ENCODE peak calls at places on chromosomes 5 and 9, in seven cellular contexts. E is H1, G is HCT116, R is testis, I is IMR-90, O is uterus, H is heart left ventricle. W is an unnamed sample.

GRCh38 chr9:744790-745456 is 96.6 kb upstream of the DMRT1 start:
- DNase-seq in I (no peak), R (peak; percentile 73), O (peak; percentile 63), E (no peak), G (no peak), H (peak; percentile 91), W (no peak)

GRCh38 chr9:129175825-129176633 is 2.0 kb downstream of the IER5L start:
- DNase-seq in G (peak; percentile 89), E (peak; percentile 79), R (peak; percentile 84), H (peak; percentile 84), I (peak; percentile 88), O (peak; percentile 91), W (peak; percentile 97)

GRCh38 chr5:96652769-96653455 is 9.3 kb upstream of the CAST start:
- DNase-seq in H (no peak), I (peak; percentile 30), G (no peak), O (no peak), E (no peak), R (no peak), W (no peak)

GRCh38 chr5:134046801-134047707 is 42.3 kb upstream of the VDAC1 start:
- DNase-seq in G (no peak), R (peak; percentile 74), I (no peak), H (no peak), E (no peak), O (no peak), W (no peak)

GRCh38 chr5:138230261-138230660 is 17.1 kb upstream of the CDC23 start:
- DNase-seq in H (peak; percentile 81), R (no peak), O (no peak), E (no peak), G (no peak), I (peak; percentile 5), W (no peak)

GRCh38 chr9:137461316-137461662 is 2.2 kb upstream of the NSMF start:
- DNase-seq in O (peak; percentile 25), E (no peak), I (no peak), G (no peak), R (no peak), H (peak; percentile 28), W (no peak)

GRCh38 chr5:93303291-93303691 is 277.7 kb downstream of the NR2F1-AS1 start:
- DNase-seq in I (no peak), R (no peak), G (no peak), O (no peak), H (no peak), E (no peak), W (no peak)

GRCh38 chr9:99352786-99353185 is 130.7 kb downstream of the SEC61B start:
- DNase-seq in G (no peak), I (peak; percentile 36), R (no peak), H (no peak), E (no peak), O (no peak), W (no peak)

GRCh38 chr9:106883030-106883429 is 20.1 kb downstream of the ZNF462 start:
- DNase-seq in R (no peak), E (no peak), I (no peak), H (no peak), O (no peak), G (no peak), W (no peak)

GRCh38 chr9:90025816-90026215 is 421.0 kb downstream of the GADD45G start:
- DNase-seq in I (no peak), G (no peak), R (no peak), O (no peak), E (no peak), H (no peak), W (no peak)

GRCh38 chr9:137602661-137603060 is 2.8 kb upstream of the ARRDC1 start:
- DNase-seq in H (no peak), I (no peak), G (no peak), O (no peak), E (no peak), R (no peak), W (no peak)

GRCh38 chr5:132828846-132829494 is 1.5 kb downstream of the SHROOM1 start:
- DNase-seq in R (no peak), E (no peak), G (no peak), H (no peak), O (no peak), I (no peak), W (no peak)

DNA sequence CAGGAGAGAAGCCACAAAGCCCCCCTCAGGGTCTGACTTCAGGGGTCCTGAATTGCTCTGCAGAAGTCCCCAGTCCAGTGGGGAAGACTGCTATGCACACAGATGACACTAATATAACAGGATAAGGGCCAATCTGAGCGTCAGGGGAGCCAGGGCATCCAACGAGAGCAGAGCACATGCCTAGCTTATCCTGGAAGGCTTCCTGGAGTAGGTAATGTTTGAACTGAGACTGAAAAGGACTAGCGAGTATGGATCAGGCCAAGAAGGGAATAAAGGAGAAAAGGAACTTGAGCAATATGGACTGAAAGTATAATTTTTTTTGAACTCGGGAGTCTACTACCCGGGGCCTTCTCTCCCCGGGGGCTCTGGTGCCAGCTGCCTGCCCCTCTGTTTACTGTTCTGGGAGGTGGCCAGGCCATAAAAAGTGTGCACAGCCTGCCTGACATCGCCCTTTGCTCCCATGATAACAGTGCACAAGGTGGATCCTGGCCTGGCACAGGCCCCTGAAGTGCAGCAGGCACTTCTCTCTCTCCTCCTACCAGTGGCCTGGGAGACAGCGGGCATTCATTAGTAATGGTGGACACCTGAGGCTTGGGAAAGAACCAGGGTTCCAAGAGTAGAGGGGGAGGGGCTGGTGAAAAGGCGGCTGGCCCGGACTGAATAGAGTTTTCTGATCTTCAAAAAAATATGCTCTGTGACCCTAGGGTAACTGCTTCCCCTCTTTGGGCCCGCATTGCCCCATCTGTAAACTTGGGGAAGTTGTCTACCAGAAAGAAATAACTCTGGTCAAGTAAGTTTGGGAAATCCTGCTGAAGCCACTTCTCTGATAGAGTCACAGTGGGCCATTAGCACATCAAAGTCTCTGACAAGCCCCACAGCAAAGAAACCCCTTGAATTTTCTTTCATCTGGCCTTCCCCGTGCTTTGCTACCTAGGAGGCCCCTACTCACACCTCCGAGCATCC is 4.6 kb upstream of the SLC6A7 start:
- DNase-seq in H (no peak), I (no peak), G (no peak), E (no peak), O (no peak), R (no peak), W (no peak)
- TF ChIP-seq POLR2A in H (no peak), I (no peak), G (no peak), E (no peak), O (no peak), R (no peak), W (no peak)

GRCh38 chr9:110148384-110148783 is 59.6 kb downstream of the C9orf152 start:
- DNase-seq in I (peak; percentile 43), R (no peak), H (no peak), O (no peak), E (no peak), G (no peak), W (no peak)
- H3K27ac ChIP-seq in I (peak overlapping the region; percentile 10), R (no peak overlapping the region), H (peak overlapping the region; percentile 54), O (peak overlapping the region; percentile 10), E (no peak overlapping the region), G (no peak overlapping the region), W (peak overlapping the region; percentile 46)

DNA sequence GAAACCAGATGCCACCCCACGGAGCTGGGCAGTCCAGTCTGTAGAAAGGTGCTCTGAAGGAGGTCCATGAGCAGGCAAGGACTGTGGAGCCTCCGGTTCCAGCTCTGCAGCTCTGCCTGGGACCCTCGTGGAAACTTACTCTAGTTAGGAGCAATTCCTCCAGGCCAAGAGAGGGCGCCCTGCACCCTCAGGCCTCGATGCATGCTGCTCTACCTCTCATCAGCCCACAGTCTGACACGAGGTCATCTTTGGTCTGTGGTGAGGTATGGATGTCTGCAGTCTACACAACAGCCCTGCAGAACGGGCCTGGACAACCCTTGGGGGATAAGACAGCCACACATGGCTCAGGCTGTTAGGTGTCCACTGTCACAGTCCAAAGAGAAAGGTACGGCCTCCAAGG is 50.6 kb upstream of the UBTD2 start:
- DNase-seq in H (no peak), I (no peak), E (peak; percentile 64), G (no peak), R (peak; percentile 50), O (no peak), W (no peak)
- TF ChIP-seq CTCF in H (no peak), I (peak; percentile 7), E (peak; percentile 80), G (no peak), R (no peak), O (no peak), W (no peak)

GRCh38 chr9:125241000-125241862 is at the start of gene HSPA5:
- DNase-seq in G (peak; percentile 99), E (peak; percentile 99), H (peak; percentile 100), O (peak; percentile 100), R (peak; percentile 100), I (peak; percentile 100), W (peak; percentile 100)
- TF ChIP-seq POLR2A in G (peak; percentile 98), E (peak; percentile 99), H (peak; percentile 97), O (peak; percentile 96), R (peak; percentile 97), I (peak; percentile 99), W (peak; percentile 93)

DNA sequence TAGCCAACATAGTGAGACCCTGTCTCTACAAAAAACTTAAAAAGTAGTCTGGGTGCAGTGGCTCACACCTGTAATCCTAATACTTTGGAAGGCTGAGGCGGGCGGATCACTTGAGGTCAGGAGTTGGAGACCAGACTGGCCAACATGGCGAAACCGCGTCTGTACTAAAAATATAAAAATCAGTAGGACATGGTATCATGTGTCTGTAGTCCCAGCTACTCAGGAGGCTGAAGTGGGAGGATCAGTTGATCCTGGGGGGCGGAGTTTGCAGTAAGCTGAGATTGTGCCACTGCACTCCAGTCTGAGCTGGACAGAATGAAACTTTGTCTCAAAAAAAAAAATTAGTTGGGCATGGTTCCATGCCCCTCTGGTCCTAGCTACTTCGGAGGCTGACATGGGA is 57.9 kb upstream of the MIER3 start:
- DNase-seq in E (no peak), G (no peak), O (no peak), I (no peak), H (no peak), R (peak; percentile 78), W (peak; percentile 72)
- H3K27ac ChIP-seq in E (no peak overlapping the region), G (no peak overlapping the region), O (no peak overlapping the region), I (no peak overlapping the region), H (no peak overlapping the region), R (peak overlapping the region; percentile 1), W (no peak overlapping the region)